ENCODE peak calls at places on chromosome X, in five cellular contexts. One of them, this sample, is unnamed.

GRCh38 chrX:111483140-111483539 is 28.3 kb upstream of the SERTM2 start:
- DNase-seq in epithelial cell of esophagus: no peak
- DNase-seq in fibroblast of the aortic adventitia: no peak
- DNase-seq in left lung: no peak
- DNase-seq in bronchial epithelial cell: no peak
- DNase-seq in this sample: no peak

GRCh38 chrX:1883772-1884171 is 268.9 kb downstream of the ASMT start:
- DNase-seq in left lung: no peak
- DNase-seq in epithelial cell of esophagus: no peak
- DNase-seq in bronchial epithelial cell: peak; percentile 19
- DNase-seq in fibroblast of the aortic adventitia: no peak
- DNase-seq in this sample: no peak

GRCh38 chrX:136608295-136608933 is 39.5 kb upstream of the CD40LG start:
- DNase-seq in epithelial cell of esophagus: peak; percentile 40
- DNase-seq in left lung: peak; percentile 43
- DNase-seq in bronchial epithelial cell: peak; percentile 27
- DNase-seq in fibroblast of the aortic adventitia: peak; percentile 30
- DNase-seq in this sample: no peak

GRCh38 chrX:129759576-129760061 is 20.1 kb upstream of the SASH3 start:
- DNase-seq in fibroblast of the aortic adventitia: peak; percentile 84
- DNase-seq in bronchial epithelial cell: peak; percentile 46
- DNase-seq in left lung: peak; percentile 72
- DNase-seq in epithelial cell of esophagus: peak; percentile 67
- DNase-seq in this sample: no peak

GRCh38 chrX:41664307-41665299 is 24.2 kb upstream of the GPR34 start:
- DNase-seq in left lung: no peak
- DNase-seq in epithelial cell of esophagus: no peak
- DNase-seq in bronchial epithelial cell: no peak
- DNase-seq in fibroblast of the aortic adventitia: no peak
- DNase-seq in this sample: no peak

GRCh38 chrX:124895947-124896346 is 423.7 kb upstream of the TEX13C start:
- DNase-seq in fibroblast of the aortic adventitia: no peak
- DNase-seq in left lung: no peak
- DNase-seq in epithelial cell of esophagus: no peak
- DNase-seq in bronchial epithelial cell: no peak
- DNase-seq in this sample: no peak

GRCh38 chrX:56026816-56027215 is 205.3 kb upstream of the KLF8 start:
- DNase-seq in epithelial cell of esophagus: no peak
- DNase-seq in bronchial epithelial cell: no peak
- DNase-seq in fibroblast of the aortic adventitia: no peak
- DNase-seq in left lung: no peak
- DNase-seq in this sample: no peak

GRCh38 chrX:41922125-41922521 is 1.2 kb downstream of the CASK start:
- DNase-seq in left lung: no peak
- DNase-seq in bronchial epithelial cell: peak; percentile 27
- DNase-seq in epithelial cell of esophagus: peak; percentile 41
- DNase-seq in fibroblast of the aortic adventitia: peak; percentile 25
- DNase-seq in this sample: no peak

GRCh38 chrX:29090811-29091210 is 503.6 kb downstream of the IL1RAPL1 start:
- DNase-seq in epithelial cell of esophagus: peak; percentile 3
- DNase-seq in left lung: no peak
- DNase-seq in bronchial epithelial cell: peak; percentile 1
- DNase-seq in fibroblast of the aortic adventitia: peak; percentile 45
- DNase-seq in this sample: no peak

DNA sequence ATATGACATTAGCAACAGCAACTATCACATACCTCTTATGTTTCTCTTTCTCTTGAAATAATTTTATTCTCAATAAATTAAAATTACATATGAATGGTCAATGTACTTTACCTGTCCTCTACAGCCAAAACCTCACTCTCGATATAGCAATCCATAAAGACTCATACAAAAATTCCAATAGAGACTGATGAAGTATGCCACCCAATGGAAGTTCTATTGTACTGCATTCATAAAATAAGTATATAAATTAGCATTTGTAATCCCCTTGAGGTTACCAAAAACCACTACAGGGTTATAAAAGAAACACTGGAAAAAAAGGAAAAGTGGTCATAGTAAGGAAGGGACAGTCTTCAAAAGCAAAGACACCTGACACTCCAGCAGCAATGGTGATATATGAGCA is 32.8 kb downstream of the CLDN2 start:
- DNase-seq in left lung: no peak
- DNase-seq in fibroblast of the aortic adventitia: peak; percentile 54
- DNase-seq in bronchial epithelial cell: peak; percentile 28
- DNase-seq in epithelial cell of esophagus: peak; percentile 24
- DNase-seq in this sample: no peak
- TF ChIP-seq CTCF in left lung: no peak
- TF ChIP-seq CTCF in fibroblast of the aortic adventitia: peak; percentile 42
- TF ChIP-seq CTCF in bronchial epithelial cell: peak; percentile 11
- TF ChIP-seq CTCF in epithelial cell of esophagus: peak; percentile 29
- TF ChIP-seq CTCF in this sample: peak; percentile 62

GRCh38 chrX:51608766-51609165 is 9.9 kb downstream of the CENPVL3 start:
- DNase-seq in fibroblast of the aortic adventitia: peak; percentile 5
- DNase-seq in left lung: no peak
- DNase-seq in bronchial epithelial cell: no peak
- DNase-seq in epithelial cell of esophagus: no peak
- DNase-seq in this sample: no peak

GRCh38 chrX:51614353-51614752 is 4.4 kb downstream of the CENPVL3 start:
- DNase-seq in epithelial cell of esophagus: peak; percentile 51
- DNase-seq in left lung: no peak
- DNase-seq in fibroblast of the aortic adventitia: peak; percentile 70
- DNase-seq in bronchial epithelial cell: peak; percentile 46
- DNase-seq in this sample: no peak
- TF ChIP-seq CTCF in epithelial cell of esophagus: peak; percentile 58
- TF ChIP-seq CTCF in left lung: peak; percentile 35
- TF ChIP-seq CTCF in fibroblast of the aortic adventitia: peak; percentile 54
- TF ChIP-seq CTCF in bronchial epithelial cell: peak; percentile 45
- TF ChIP-seq CTCF in this sample: peak; percentile 76

DNA sequence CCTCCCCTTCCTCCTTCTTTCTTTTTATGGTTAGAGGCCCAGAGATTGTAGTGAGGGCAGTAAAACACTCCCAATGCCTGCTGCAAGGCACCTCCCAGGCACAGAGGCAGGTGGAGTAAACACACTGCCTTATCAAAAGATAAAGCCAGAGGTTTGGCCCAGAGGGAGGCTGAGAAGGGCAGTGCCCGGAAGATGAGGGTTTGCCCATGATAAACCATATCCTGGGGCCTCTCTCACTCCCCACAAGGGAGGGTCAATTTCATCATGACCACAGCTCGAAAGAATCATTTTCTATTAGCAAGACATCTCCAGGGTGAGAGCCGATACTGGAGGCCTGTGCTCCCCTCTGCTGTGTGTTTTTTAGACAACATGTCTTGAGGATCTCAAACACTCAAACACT is 98.5 kb upstream of the FAM9C start:
- DNase-seq in epithelial cell of esophagus: no peak
- DNase-seq in fibroblast of the aortic adventitia: no peak
- DNase-seq in left lung: no peak
- DNase-seq in bronchial epithelial cell: no peak
- DNase-seq in this sample: no peak
- TF ChIP-seq CTCF in epithelial cell of esophagus: no peak
- TF ChIP-seq CTCF in fibroblast of the aortic adventitia: no peak
- TF ChIP-seq CTCF in left lung: no peak
- TF ChIP-seq CTCF in bronchial epithelial cell: no peak
- TF ChIP-seq CTCF in this sample: no peak

DNA sequence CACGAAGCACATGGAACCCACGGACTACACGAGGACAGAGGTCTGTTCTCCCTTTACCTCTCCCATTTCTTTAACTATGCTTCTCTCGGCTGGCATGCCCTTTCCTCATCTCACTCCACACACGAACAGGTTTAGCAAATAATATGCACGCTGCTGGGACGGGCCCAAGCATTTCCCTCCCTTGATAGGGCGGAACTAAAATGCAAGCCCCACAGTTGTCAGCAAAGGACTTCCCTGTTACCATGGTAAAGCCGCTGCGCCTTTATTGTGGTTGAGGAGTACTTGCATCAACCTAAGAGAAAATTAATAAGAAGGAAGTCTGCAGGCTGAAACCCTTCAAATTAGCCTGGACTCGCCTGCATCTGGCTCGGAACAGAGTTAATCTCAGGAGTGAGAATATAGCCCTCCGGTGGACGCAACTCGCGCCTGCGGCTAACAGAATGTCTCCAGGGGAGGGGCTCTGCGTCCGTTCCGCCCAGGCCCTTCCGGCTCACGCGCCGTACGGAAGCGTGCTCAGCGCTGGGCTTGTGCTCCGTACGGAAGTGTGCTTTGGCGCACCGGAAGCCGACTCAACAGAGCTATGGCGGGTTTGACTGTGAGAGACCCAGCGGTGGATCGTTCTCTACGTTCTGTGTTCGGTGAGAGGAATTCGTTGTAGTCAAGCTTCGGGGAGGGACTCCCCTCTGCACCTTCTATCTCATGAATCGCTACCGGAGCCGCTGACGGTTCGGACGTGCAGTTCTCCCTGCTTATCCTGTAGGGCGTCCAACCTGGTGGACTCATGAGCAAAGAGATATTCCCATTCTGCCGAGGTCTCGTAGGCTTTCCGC is at the start of gene CSTF2:
- DNase-seq in bronchial epithelial cell: peak; percentile 73
- DNase-seq in fibroblast of the aortic adventitia: peak; percentile 78
- DNase-seq in epithelial cell of esophagus: peak; percentile 88
- DNase-seq in left lung: peak; percentile 86
- DNase-seq in this sample: peak; percentile 78
- TF ChIP-seq CTCF in bronchial epithelial cell: no peak
- TF ChIP-seq CTCF in fibroblast of the aortic adventitia: peak; percentile 22
- TF ChIP-seq CTCF in epithelial cell of esophagus: no peak
- TF ChIP-seq CTCF in left lung: no peak
- TF ChIP-seq CTCF in this sample: peak; percentile 48

GRCh38 chrX:107656965-107657364 is 28.7 kb downstream of the PRPS1 start:
- DNase-seq in bronchial epithelial cell: no peak
- DNase-seq in left lung: no peak
- DNase-seq in epithelial cell of esophagus: no peak
- DNase-seq in fibroblast of the aortic adventitia: no peak
- DNase-seq in this sample: no peak

GRCh38 chrX:107658660-107659059 is 30.4 kb downstream of the PRPS1 start:
- DNase-seq in epithelial cell of esophagus: no peak
- DNase-seq in fibroblast of the aortic adventitia: no peak
- DNase-seq in bronchial epithelial cell: no peak
- DNase-seq in left lung: no peak
- DNase-seq in this sample: no peak

GRCh38 chrX:107659286-107659685 is 31.0 kb downstream of the PRPS1 start:
- DNase-seq in bronchial epithelial cell: no peak
- DNase-seq in epithelial cell of esophagus: no peak
- DNase-seq in fibroblast of the aortic adventitia: no peak
- DNase-seq in left lung: no peak
- DNase-seq in this sample: no peak

GRCh38 chrX:107662824-107663223 is 34.5 kb downstream of the PRPS1 start:
- DNase-seq in epithelial cell of esophagus: no peak
- DNase-seq in bronchial epithelial cell: no peak
- DNase-seq in fibroblast of the aortic adventitia: no peak
- DNase-seq in left lung: no peak
- DNase-seq in this sample: no peak

GRCh38 chrX:107659768-107660167 is 31.5 kb downstream of the PRPS1 start:
- DNase-seq in left lung: no peak
- DNase-seq in epithelial cell of esophagus: peak; percentile 48
- DNase-seq in bronchial epithelial cell: peak; percentile 40
- DNase-seq in fibroblast of the aortic adventitia: peak; percentile 76
- DNase-seq in this sample: no peak
- TF ChIP-seq CTCF in left lung: peak; percentile 34
- TF ChIP-seq CTCF in epithelial cell of esophagus: peak; percentile 64
- TF ChIP-seq CTCF in bronchial epithelial cell: peak; percentile 49
- TF ChIP-seq CTCF in fibroblast of the aortic adventitia: peak; percentile 81
- TF ChIP-seq CTCF in this sample: peak; percentile 77

This sample was measured in type B pancreatic cell.